ENCODE peak calls at places on chromosome 17, in six cellular contexts. One of them, this sample, is unnamed.

GRCh38 chr17:69448431-69449102 is 34.1 kb downstream of the MAP2K6 start:
- DNase-seq in right lobe of liver: peak; percentile 77
- DNase-seq in GM13976: no peak
- DNase-seq in left ventricle myocardium inferior: peak; percentile 29
- DNase-seq in endothelial cell of umbilical vein: peak; percentile 54
- DNase-seq in lower leg skin: no peak
- DNase-seq in this sample: no peak

GRCh38 chr17:17724991-17725852 is 44.0 kb downstream of the RAI1 start:
- DNase-seq in right lobe of liver: peak; percentile 59
- DNase-seq in GM13976: peak; percentile 58
- DNase-seq in left ventricle myocardium inferior: no peak
- DNase-seq in endothelial cell of umbilical vein: peak; percentile 87
- DNase-seq in lower leg skin: no peak
- DNase-seq in this sample: no peak

GRCh38 chr17:81256616-81257015 is 17.5 kb downstream of the NDUFAF8 start:
- DNase-seq in right lobe of liver: no peak
- DNase-seq in GM13976: no peak
- DNase-seq in left ventricle myocardium inferior: no peak
- DNase-seq in endothelial cell of umbilical vein: no peak
- DNase-seq in lower leg skin: no peak
- DNase-seq in this sample: no peak

GRCh38 chr17:2158011-2158410 is 103.1 kb downstream of the HIC1 start:
- DNase-seq in right lobe of liver: no peak
- DNase-seq in GM13976: no peak
- DNase-seq in left ventricle myocardium inferior: no peak
- DNase-seq in endothelial cell of umbilical vein: no peak
- DNase-seq in lower leg skin: peak; percentile 78
- DNase-seq in this sample: no peak

GRCh38 chr17:54754560-54754959 is 146.1 kb upstream of the TOM1L1 start:
- DNase-seq in right lobe of liver: peak; percentile 66
- DNase-seq in GM13976: peak; percentile 12
- DNase-seq in left ventricle myocardium inferior: no peak
- DNase-seq in endothelial cell of umbilical vein: no peak
- DNase-seq in lower leg skin: no peak
- DNase-seq in this sample: no peak

GRCh38 chr17:80268427-80268826 is 7.8 kb downstream of the RNF213 start:
- DNase-seq in right lobe of liver: no peak
- DNase-seq in GM13976: no peak
- DNase-seq in left ventricle myocardium inferior: no peak
- DNase-seq in endothelial cell of umbilical vein: no peak
- DNase-seq in lower leg skin: no peak
- DNase-seq in this sample: no peak

GRCh38 chr17:37490022-37490587 is 414 bp downstream of the DUSP14 start:
- DNase-seq in right lobe of liver: peak; percentile 63
- DNase-seq in GM13976: peak; percentile 81
- DNase-seq in left ventricle myocardium inferior: peak; percentile 61
- DNase-seq in endothelial cell of umbilical vein: peak; percentile 69
- DNase-seq in lower leg skin: peak; percentile 94
- DNase-seq in this sample: peak; percentile 38

GRCh38 chr17:30263552-30264333 is 28.0 kb downstream of the BLMH start:
- DNase-seq in right lobe of liver: peak; percentile 85
- DNase-seq in GM13976: no peak
- DNase-seq in left ventricle myocardium inferior: no peak
- DNase-seq in endothelial cell of umbilical vein: peak; percentile 96
- DNase-seq in lower leg skin: no peak
- DNase-seq in this sample: no peak

GRCh38 chr17:34862384-34862783 is 98.9 kb downstream of the CCT6B start:
- DNase-seq in right lobe of liver: no peak
- DNase-seq in GM13976: no peak
- DNase-seq in left ventricle myocardium inferior: no peak
- DNase-seq in endothelial cell of umbilical vein: no peak
- DNase-seq in lower leg skin: no peak
- DNase-seq in this sample: no peak

This sample was measured in NK-92 treated with Interleukin-12 subunit alpha and Interleukin-12 subunit beta, amount 100 ng/mL, for 24 hours.